ENCODE peak calls at places on chromosomes 16 and 17, in nine cellular contexts. G is NCI-H2081; M is activated naive CD4-positive, alpha-beta T cell treated with anti-CD3 and anti-CD28 coated beads, Interleukin-2, amount 50 U/mL, for 16 hours; Y is COLO829; J is fibroblast of gingiva; B is K562; X is H7; H is stimulated activated CD4-positive, alpha-beta T cell treated with anti-CD3 and anti-CD28 coated beads, Interleukin-15, amount 100 ng/mL, for 24 hours; V is fibroblast of lung. Q is an unnamed sample.
A peak's percentile ranks its signal among the peaks of the same experiment; 100 is the strongest.

GRCh38 chr17:20986767-20987510 is 55.9 kb downstream of the USP22 start:
- DNase-seq in G (no peak), M (no peak), Y (no peak), J (no peak), B (no peak), X (no peak), H (no peak), V (no peak), Q (no peak)

GRCh38 chr16:57153841-57154240 is 32.0 kb downstream of the PSME3IP1 start:
- DNase-seq in G (no peak), M (no peak), Y (no peak), J (no peak), B (no peak), X (no peak), H (no peak), V (no peak), Q (no peak)

GRCh38 chr17:66557886-66558285 is 255.5 kb downstream of the PRKCA start:
- DNase-seq in G (no peak), M (no peak), Y (no peak), J (no peak), B (no peak), X (no peak), H (no peak), V (no peak), Q (no peak)

GRCh38 chr17:82775033-82775823 is 23.4 kb downstream of the TBCD start:
- DNase-seq in G (peak; percentile 63), M (peak; percentile 41), Y (peak; percentile 40), J (peak; percentile 28), B (peak; percentile 76), X (peak; percentile 97), H (peak; percentile 53), V (peak; percentile 34), Q (peak; percentile 47)

GRCh38 chr17:32349503-32349853 is 479 bp upstream of the ZNF207 start:
- DNase-seq in G (no peak), M (no peak), Y (no peak), J (peak; percentile 6), B (no peak), X (peak; percentile 39), H (peak; percentile 23), V (peak; percentile 18), Q (no peak)

GRCh38 chr17:72463287-72464102 is 342.7 kb downstream of the SOX9 start:
- DNase-seq in G (no peak), M (no peak), Y (no peak), J (no peak), B (no peak), X (no peak), H (no peak), V (no peak), Q (no peak)

GRCh38 chr17:31907342-31907975 is 6.0 kb upstream of the UTP6 start:
- DNase-seq in G (peak; percentile 37), M (no peak), Y (no peak), J (peak; percentile 53), B (no peak), X (no peak), H (no peak), V (peak; percentile 77), Q (peak; percentile 69)

GRCh38 chr16:29023279-29024278 is 38.7 kb downstream of the LAT start:
- DNase-seq in G (no peak), M (no peak), Y (no peak), J (no peak), B (no peak), X (no peak), H (peak; percentile 28), V (peak; percentile 10), Q (no peak)

GRCh38 chr16:70437582-70438324 is 1.1 kb downstream of the ST3GAL2 start:
- DNase-seq in G (no peak), M (no peak), Y (no peak), J (peak; percentile 39), B (peak; percentile 13), X (peak; percentile 51), H (peak; percentile 30), V (peak; percentile 73), Q (no peak)

GRCh38 chr17:36494674-36495073 is 8.2 kb downstream of the ZNHIT3 start:
- DNase-seq in G (no peak), M (no peak), Y (no peak), J (no peak), B (no peak), X (no peak), H (no peak), V (no peak), Q (no peak)

GRCh38 chr16:85084841-85085535 is 27.3 kb downstream of the CIBAR2 start:
- DNase-seq in G (no peak), M (no peak), Y (no peak), J (no peak), B (no peak), X (peak; percentile 35), H (no peak), V (no peak), Q (no peak)

GRCh38 chr16:30458561-30459394 is 13.1 kb upstream of the SEPHS2 start:
- DNase-seq in G (no peak), M (peak; percentile 87), Y (no peak), J (no peak), B (no peak), X (peak; percentile 17), H (peak; percentile 93), V (no peak), Q (peak; percentile 99)

GRCh38 chr17:18980682-18981384 is 23.7 kb downstream of the FAM83G start:
- DNase-seq in G (no peak), M (no peak), Y (no peak), J (no peak), B (no peak), X (no peak), H (no peak), V (peak; percentile 70), Q (no peak)

GRCh38 chr16:17273142-17273561 is 197.6 kb downstream of the XYLT1 start:
- DNase-seq in G (no peak), M (peak; percentile 15), Y (peak; percentile 21), J (peak; percentile 48), B (no peak), X (no peak), H (peak; percentile 52), V (peak; percentile 96), Q (no peak)

GRCh38 chr17:10879110-10879509 is 41.2 kb upstream of the PIRT start:
- DNase-seq in G (no peak), M (no peak), Y (peak; percentile 12), J (no peak), B (no peak), X (peak; percentile 35), H (no peak), V (no peak), Q (peak; percentile 20)

GRCh38 chr17:44623070-44623725 is 33.1 kb upstream of the MEIOC start:
- DNase-seq in G (no peak), M (no peak), Y (no peak), J (no peak), B (no peak), X (no peak), H (no peak), V (peak; percentile 67), Q (no peak)

GRCh38 chr17:59652119-59652518 is 32.4 kb downstream of the CLTC start:
- DNase-seq in G (no peak), M (no peak), Y (no peak), J (peak; percentile 83), B (no peak), X (no peak), H (no peak), V (peak; percentile 79), Q (no peak)

GRCh38 chr17:43714338-43715149 is 44.0 kb downstream of the SOST start:
- DNase-seq in G (no peak), M (no peak), Y (no peak), J (no peak), B (no peak), X (no peak), H (no peak), V (peak; percentile 77), Q (no peak)